ENCODE peak calls at places on chromosome 17, in four cellular contexts. R, G, U and V are unnamed samples.

GRCh38 chr17:31443386-31443785 is 51.9 kb downstream of the RAB11FIP4 start:
- DNase-seq in R (no peak), G (no peak), U (no peak), V (no peak)

GRCh38 chr17:82055023-82055964 is 3.6 kb downstream of the GPS1 start:
- DNase-seq in R (no peak), U (no peak), G (no peak), V (no peak)

GRCh38 chr17:1908699-1909309 is 79.0 kb downstream of the RPA1 start:
- DNase-seq in U (peak), G (peak), R (peak), V (no peak)

GRCh38 chr17:77352441-77352840 is 211.7 kb downstream of the SEC14L1 start:
- DNase-seq in R (no peak), G (no peak), U (no peak), V (no peak)

GRCh38 chr17:31490019-31490383 is 98.5 kb downstream of the RAB11FIP4 start:
- DNase-seq in U (no peak), G (no peak), R (no peak), V (no peak)

GRCh38 chr17:72126575-72127486 is 6.0 kb downstream of the SOX9 start:
- DNase-seq in G (peak), U (peak), R (peak), V (no peak)

GRCh38 chr17:9226794-9227135 is 205.5 kb downstream of the NTN1 start:
- DNase-seq in G (no peak), R (no peak), U (no peak), V (no peak)

GRCh38 chr17:74020522-74020921 is 183.0 kb upstream of the RPL38 start:
- DNase-seq in G (no peak), R (no peak), U (no peak), V (no peak)

DNA sequence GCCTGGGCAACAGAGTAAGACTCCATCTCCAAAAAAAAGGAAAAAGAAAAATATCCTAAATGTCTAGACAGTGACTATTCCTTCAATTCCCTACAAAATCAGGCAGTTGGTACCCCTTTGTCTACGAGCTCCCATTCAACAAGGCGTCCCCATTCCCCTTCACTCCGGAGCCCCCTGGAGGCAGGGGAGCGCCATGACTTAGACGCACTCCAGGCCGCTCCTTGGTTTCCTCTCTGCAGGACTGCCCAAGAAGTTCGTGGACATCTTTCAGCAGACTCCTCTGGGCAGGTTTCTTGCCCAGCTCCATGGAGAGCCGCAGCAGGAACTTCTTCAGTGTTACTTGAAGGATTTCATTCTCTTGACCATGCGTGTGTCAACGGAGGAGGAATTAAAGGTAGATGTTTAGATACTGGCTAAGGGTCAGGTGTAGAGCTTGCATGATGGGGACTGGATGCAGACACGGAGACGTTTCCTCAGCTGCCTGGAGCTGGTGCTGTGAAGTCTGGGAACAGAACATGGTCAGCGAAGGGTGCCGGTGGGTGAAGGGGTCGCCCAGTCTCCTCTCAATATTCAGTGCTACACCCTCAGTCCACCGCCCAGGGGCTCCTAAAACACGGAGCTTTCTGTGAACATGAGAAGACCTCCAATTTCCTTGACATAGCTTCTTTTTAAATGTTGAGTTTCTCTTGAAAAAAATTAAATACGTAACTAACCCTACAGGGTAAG is 53.3 kb upstream of the ENDOV start:
- DNase-seq in R (peak), U (no peak), G (peak), V (no peak)
- TF ChIP-seq CTCF in R (peak), U (peak), G (peak), V (peak)

DNA sequence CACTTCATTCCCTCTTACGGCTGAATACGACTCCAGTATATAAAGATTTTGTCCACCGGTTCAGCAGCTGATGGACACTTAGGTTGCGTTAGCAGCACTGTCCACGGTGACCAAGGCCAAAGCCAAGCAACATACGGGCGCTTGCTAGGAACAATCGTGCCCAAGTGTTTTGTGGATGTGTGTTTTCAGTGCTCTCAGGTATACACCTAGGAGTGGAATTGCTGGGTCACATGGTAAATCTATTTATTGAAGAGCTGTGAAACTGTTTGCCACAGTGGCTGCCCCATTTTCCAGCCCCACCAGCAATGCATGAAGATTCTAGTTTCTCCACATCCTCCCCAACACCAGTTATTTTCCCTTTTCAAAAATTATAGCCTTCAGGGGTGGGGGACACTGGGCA is 27.9 kb upstream of the RASD1 start:
- DNase-seq in G (no peak), R (no peak), U (no peak), V (no peak)
- H3K4me3 ChIP-seq in G (no peak), R (no peak), U (no peak), V (no peak)

GRCh38 chr17:43327834-43328420 is 70.9 kb upstream of the ARL4D start:
- DNase-seq in U (no peak), R (no peak), G (no peak), V (no peak)

GRCh38 chr17:43326490-43327275 is 72.1 kb upstream of the ARL4D start:
- DNase-seq in U (no peak), R (no peak), G (no peak), V (no peak)

GRCh38 chr17:43328650-43329049 is 70.1 kb upstream of the ARL4D start:
- DNase-seq in R (no peak), G (no peak), U (no peak), V (no peak)

GRCh38 chr17:43327421-43327820 is 71.4 kb upstream of the ARL4D start:
- DNase-seq in G (no peak), U (no peak), R (peak), V (no peak)

DNA sequence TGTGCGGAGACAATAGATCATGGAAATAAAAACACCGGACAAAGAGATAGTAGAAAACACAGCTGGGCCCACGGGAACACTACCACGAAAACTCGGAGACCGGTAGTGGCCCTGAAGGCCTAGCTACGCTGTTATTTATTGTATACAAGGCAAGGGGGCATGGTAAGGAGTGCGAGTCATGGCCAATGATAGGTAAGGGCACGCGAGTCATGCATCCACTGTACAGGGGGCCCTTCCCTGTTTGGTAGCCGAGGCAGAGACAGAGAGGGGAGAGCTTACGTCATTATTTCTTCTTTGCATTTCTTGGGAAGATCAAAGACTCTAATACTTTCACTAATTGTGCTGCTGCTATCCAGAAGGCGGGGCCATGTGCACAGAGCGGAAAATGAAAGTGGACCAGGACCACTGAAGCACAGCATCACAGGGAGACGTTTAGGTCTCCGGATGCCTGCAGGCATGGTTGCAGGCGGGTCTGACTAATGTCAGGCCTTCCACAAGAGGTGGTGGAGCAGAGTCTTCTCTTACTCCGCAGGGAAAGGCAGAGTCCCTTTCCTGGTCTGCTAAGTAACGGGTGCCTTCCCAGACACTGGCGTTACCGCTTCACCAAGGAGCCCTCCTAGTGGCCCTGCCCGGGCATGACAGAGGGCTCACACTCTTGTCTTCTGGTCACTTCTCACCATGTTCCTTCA is 74.4 kb upstream of the ARL4D start:
- DNase-seq in U (no peak), R (no peak), G (no peak), V (peak)
- TF ChIP-seq CTCF in U (peak), R (no peak), G (peak), V (peak)

GRCh38 chr17:22266231-22266630 is 573.9 kb downstream of the KCNJ18 start:
- DNase-seq in R (peak), G (no peak), U (no peak), V (no peak)
- H3K4me3 ChIP-seq in R (no peak), G (no peak), U (no peak), V (no peak)

GRCh38 chr17:45172541-45173286 is 11.0 kb downstream of the HEXIM2 start:
- DNase-seq in R (peak), U (peak), G (no peak), V (no peak)
- TF ChIP-seq CTCF in R (no peak), U (peak), G (no peak), V (peak)

GRCh38 chr17:18225121-18225561 is 294 bp upstream of the LLGL1 start:
- DNase-seq in R (peak), G (peak), U (peak), V (peak)
- H3K4me3 ChIP-seq in R (peak), G (peak), U (peak), V (peak)

DNA sequence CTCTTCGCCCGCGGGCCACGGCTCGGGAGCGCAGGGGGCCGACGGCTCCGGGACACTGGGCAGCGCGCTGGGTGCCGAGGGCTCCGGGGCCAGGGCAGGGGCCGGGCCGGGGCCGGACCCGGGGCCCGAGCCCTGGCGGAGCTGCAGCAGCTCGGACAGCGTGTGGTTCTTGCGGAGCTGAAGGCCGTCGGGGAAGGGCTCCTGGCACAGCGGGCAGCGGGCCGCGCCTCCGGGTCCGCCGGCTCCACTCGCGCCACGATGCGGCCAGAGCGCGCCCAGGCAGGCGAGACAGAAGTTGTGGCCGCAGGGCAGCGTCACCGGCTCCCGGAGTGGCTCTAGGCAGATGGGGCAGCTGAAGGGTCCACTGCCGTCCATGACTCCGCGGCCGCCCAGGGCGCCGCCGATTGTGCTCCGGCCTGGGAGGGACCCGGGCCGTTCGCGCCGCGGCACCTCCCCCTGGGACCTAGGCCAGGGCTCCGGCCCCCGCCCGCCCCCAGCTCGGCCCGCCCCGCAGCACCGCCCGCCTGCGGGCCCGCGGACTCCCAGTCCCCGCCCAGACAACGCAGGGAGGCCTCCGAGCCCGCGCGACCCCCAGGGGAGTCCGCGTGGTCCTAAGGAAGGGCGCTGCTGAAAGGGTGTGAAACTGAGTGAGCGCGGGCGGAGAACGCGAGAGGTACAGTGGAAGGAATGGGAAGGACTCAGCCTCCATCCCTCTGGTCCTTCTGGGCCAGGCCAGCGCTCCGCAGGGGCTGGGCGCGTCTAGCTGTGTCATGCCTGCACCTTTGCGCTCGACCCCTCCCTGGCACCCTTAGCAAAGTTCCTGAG is at the start of gene TRIM47:
- DNase-seq in U (peak), R (peak), G (peak), V (no peak)
- TF ChIP-seq CTCF in U (no peak), R (peak), G (peak), V (no peak)

DNA sequence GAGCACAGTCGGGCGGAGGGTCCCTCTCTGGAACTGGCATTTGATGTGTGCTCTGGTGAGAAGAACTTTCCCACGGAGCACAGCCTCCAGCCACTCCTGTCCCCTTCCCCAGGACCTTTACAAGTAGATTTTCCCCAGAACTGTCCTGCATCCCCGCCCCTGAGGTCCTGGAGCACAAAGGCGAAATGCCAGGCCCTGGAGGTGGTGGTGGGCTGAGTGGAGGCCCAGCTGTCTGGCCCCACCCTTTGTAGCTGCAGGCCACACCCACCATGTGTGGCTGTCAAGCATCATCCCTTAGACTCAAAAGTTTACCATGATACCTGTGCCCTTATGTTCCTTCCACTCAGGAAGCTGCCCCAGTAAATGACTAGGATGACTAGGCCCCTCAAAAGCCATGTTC is 37.7 kb downstream of the PLD6 start:
- DNase-seq in U (no peak), G (no peak), R (no peak), V (no peak)
- H3K4me3 ChIP-seq in U (no peak), G (no peak), R (no peak), V (no peak)

GRCh38 chr17:62591323-62591722 is 36.1 kb upstream of the MRC2 start:
- DNase-seq in G (no peak), U (no peak), R (no peak), V (no peak)

GRCh38 chr17:62596662-62597061 is 30.8 kb upstream of the MRC2 start:
- DNase-seq in U (no peak), R (no peak), G (no peak), V (no peak)

GRCh38 chr17:62595484-62595883 is 32.0 kb upstream of the MRC2 start:
- DNase-seq in R (no peak), G (no peak), U (no peak), V (no peak)

GRCh38 chr17:62597150-62597549 is 30.3 kb upstream of the MRC2 start:
- DNase-seq in R (no peak), G (no peak), U (no peak), V (no peak)

DNA sequence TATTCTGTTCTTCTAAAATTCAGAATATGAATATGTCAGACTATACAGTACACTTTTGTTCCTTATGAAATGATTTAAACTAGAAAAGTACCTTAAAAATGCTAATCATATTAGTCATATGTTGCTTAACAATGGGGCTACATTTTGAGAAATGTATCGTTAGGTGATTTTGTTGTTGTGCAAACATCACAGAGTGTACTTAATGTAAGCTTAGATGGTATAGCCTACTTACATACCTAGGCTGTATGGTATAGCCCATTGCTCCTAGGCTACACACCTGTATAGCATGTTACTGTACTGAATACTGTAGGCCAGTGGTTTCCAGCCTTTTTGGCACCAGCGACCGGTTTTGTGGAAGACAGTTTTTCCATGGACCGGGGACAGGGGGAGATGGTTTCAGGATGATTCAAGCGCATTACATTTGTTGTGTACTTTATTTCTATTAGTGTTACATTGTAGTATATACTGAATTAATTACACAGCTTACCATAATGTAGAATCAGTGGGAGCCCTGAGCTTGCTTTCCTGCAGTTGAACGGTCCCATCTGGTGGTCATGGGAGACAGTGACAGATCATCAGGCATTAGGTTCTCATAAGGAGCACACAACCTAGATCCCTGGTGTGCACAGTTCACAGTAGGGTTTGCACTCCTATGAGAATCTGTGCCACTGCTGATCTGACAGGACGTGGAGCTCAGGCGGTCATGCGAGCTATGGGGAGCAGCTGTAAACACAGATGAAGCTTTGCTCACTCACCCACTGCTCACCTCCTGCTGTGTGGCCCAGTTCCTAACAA is 35.0 kb upstream of the MRC2 start:
- DNase-seq in U (no peak), G (peak), R (peak), V (no peak)
- TF ChIP-seq CTCF in U (no peak), G (peak), R (no peak), V (peak)